ENCODE peak calls at places on chromosomes 13 and 19, in four cellular contexts. I is cardiac muscle cell, H is posterior cingulate gyrus, C is OCI-LY7. B is an unnamed sample.

GRCh38 chr13:106709509-106709908 is 141.6 kb upstream of the ARGLU1 start:
- DNase-seq in I (peak), H (no peak), C (no peak), B (no peak)

GRCh38 chr13:110326263-110326904 is 19.3 kb downstream of the COL4A2 start:
- DNase-seq in H (no peak), I (no peak), C (no peak), B (no peak)

GRCh38 chr19:1312732-1313694 is 27.3 kb downstream of the EFNA2 start:
- DNase-seq in I (peak), H (no peak), C (no peak), B (no peak)

GRCh38 chr19:55058781-55059610 is 4.0 kb downstream of the RDH13 start:
- DNase-seq in C (peak), I (no peak), H (no peak), B (no peak)

GRCh38 chr13:102598061-102598460 is 1.3 kb downstream of the TPP2 start:
- DNase-seq in C (no peak), H (no peak), I (no peak), B (no peak)

GRCh38 chr13:32969516-32969941 is 46.7 kb upstream of the KL start:
- DNase-seq in H (no peak), C (no peak), I (peak), B (no peak)

GRCh38 chr13:100675660-100676129 is 1.1 kb upstream of the TMTC4 start:
- DNase-seq in I (no peak), C (no peak), H (no peak), B (no peak)

GRCh38 chr13:87376081-87376480 is 295.1 kb upstream of the SLITRK5 start:
- DNase-seq in I (no peak), H (no peak), C (no peak), B (no peak)

GRCh38 chr13:23889598-23890224 is 511 bp upstream of the MIPEP start:
- DNase-seq in C (peak), I (no peak), H (no peak), B (no peak)

GRCh38 chr13:20525144-20525600 is 485 bp downstream of the CRYL1 start:
- DNase-seq in H (peak), I (peak), C (no peak), B (peak)

GRCh38 chr19:54463531-54464043 is at the start of gene LENG9:
- DNase-seq in H (peak), I (peak), C (peak), B (peak)

GRCh38 chr13:61413572-61413971 is 2.1 kb downstream of the PCDH20 start:
- DNase-seq in H (no peak), I (no peak), C (no peak), B (no peak)

GRCh38 chr19:11570039-11570462 is 7.4 kb downstream of the ACP5 start:
- DNase-seq in C (peak), I (no peak), H (no peak), B (no peak)